ENCODE peak calls at places on chromosome 7, in seven cellular contexts. One of them, this sample, is unnamed.
A peak's percentile ranks its signal among the peaks of the same experiment; 100 is the strongest.

GRCh38 chr7:97167176-97167575 is 49.7 kb downstream of the SDHAF3 start:
- DNase-seq in HepG2: no peak
- DNase-seq in SK-N-SH: no peak
- DNase-seq in endothelial cell of umbilical vein: no peak
- DNase-seq in H9: no peak
- DNase-seq in neural progenitor cell: no peak
- DNase-seq in PC-3: no peak
- DNase-seq in this sample: no peak

GRCh38 chr7:92391071-92391470 is 56.2 kb upstream of the GATAD1 start:
- DNase-seq in HepG2: no peak
- DNase-seq in SK-N-SH: no peak
- DNase-seq in endothelial cell of umbilical vein: no peak
- DNase-seq in H9: no peak
- DNase-seq in neural progenitor cell: no peak
- DNase-seq in PC-3: no peak
- DNase-seq in this sample: no peak

GRCh38 chr7:12684186-12684585 is 3.2 kb upstream of the ARL4A start:
- DNase-seq in HepG2: no peak
- DNase-seq in SK-N-SH: no peak
- DNase-seq in endothelial cell of umbilical vein: no peak
- DNase-seq in H9: no peak
- DNase-seq in neural progenitor cell: no peak
- DNase-seq in PC-3: no peak
- DNase-seq in this sample: no peak

GRCh38 chr7:33192695-33193291 is 63.4 kb downstream of the BBS9 start:
- DNase-seq in HepG2: no peak
- DNase-seq in SK-N-SH: no peak
- DNase-seq in endothelial cell of umbilical vein: no peak
- DNase-seq in H9: no peak
- DNase-seq in neural progenitor cell: no peak
- DNase-seq in PC-3: no peak
- DNase-seq in this sample: no peak

GRCh38 chr7:132933076-132933466 is 148.8 kb downstream of the CHCHD3 start:
- DNase-seq in HepG2: no peak
- DNase-seq in SK-N-SH: no peak
- DNase-seq in endothelial cell of umbilical vein: no peak
- DNase-seq in H9: no peak
- DNase-seq in neural progenitor cell: no peak
- DNase-seq in PC-3: no peak
- DNase-seq in this sample: no peak

GRCh38 chr7:140605337-140605736 is 35.3 kb downstream of the DENND2A start:
- DNase-seq in HepG2: no peak
- DNase-seq in SK-N-SH: no peak
- DNase-seq in endothelial cell of umbilical vein: no peak
- DNase-seq in H9: peak; percentile 47
- DNase-seq in neural progenitor cell: peak; percentile 41
- DNase-seq in PC-3: peak; percentile 85
- DNase-seq in this sample: no peak

GRCh38 chr7:507623-508305 is 11.9 kb downstream of the PDGFA start:
- DNase-seq in HepG2: no peak
- DNase-seq in SK-N-SH: no peak
- DNase-seq in endothelial cell of umbilical vein: no peak
- DNase-seq in H9: no peak
- DNase-seq in neural progenitor cell: no peak
- DNase-seq in PC-3: no peak
- DNase-seq in this sample: no peak

GRCh38 chr7:2313450-2314208 is 612 bp downstream of the SNX8 start:
- DNase-seq in HepG2: no peak
- DNase-seq in SK-N-SH: no peak
- DNase-seq in endothelial cell of umbilical vein: no peak
- DNase-seq in H9: no peak
- DNase-seq in neural progenitor cell: no peak
- DNase-seq in PC-3: peak; percentile 2
- DNase-seq in this sample: peak; percentile 26

GRCh38 chr7:873367-874002 is 2.9 kb upstream of the GET4 start:
- DNase-seq in HepG2: peak; percentile 79
- DNase-seq in SK-N-SH: peak; percentile 93
- DNase-seq in endothelial cell of umbilical vein: peak; percentile 92
- DNase-seq in H9: peak; percentile 87
- DNase-seq in neural progenitor cell: peak; percentile 86
- DNase-seq in PC-3: peak; percentile 90
- DNase-seq in this sample: peak; percentile 84

GRCh38 chr7:101919363-101920115 is 102.1 kb downstream of the CUX1 start:
- DNase-seq in HepG2: no peak
- DNase-seq in SK-N-SH: no peak
- DNase-seq in endothelial cell of umbilical vein: no peak
- DNase-seq in H9: no peak
- DNase-seq in neural progenitor cell: no peak
- DNase-seq in PC-3: no peak
- DNase-seq in this sample: no peak

GRCh38 chr7:75808106-75808505 is 5.5 kb downstream of the CCL24 start:
- DNase-seq in HepG2: no peak
- DNase-seq in SK-N-SH: no peak
- DNase-seq in endothelial cell of umbilical vein: no peak
- DNase-seq in H9: no peak
- DNase-seq in neural progenitor cell: no peak
- DNase-seq in PC-3: no peak
- DNase-seq in this sample: no peak

GRCh38 chr7:105325225-105325904 is 63.4 kb downstream of the SRPK2 start:
- DNase-seq in HepG2: no peak
- DNase-seq in SK-N-SH: no peak
- DNase-seq in endothelial cell of umbilical vein: no peak
- DNase-seq in H9: no peak
- DNase-seq in neural progenitor cell: no peak
- DNase-seq in PC-3: no peak
- DNase-seq in this sample: peak; percentile 18

GRCh38 chr7:45073031-45073842 is 15.5 kb downstream of the NACAD start:
- DNase-seq in HepG2: no peak
- DNase-seq in SK-N-SH: peak; percentile 78
- DNase-seq in endothelial cell of umbilical vein: no peak
- DNase-seq in H9: no peak
- DNase-seq in neural progenitor cell: no peak
- DNase-seq in PC-3: no peak
- DNase-seq in this sample: no peak

GRCh38 chr7:143408686-143409551 is at the start of gene EPHA1:
- DNase-seq in HepG2: no peak
- DNase-seq in SK-N-SH: no peak
- DNase-seq in endothelial cell of umbilical vein: no peak
- DNase-seq in H9: peak; percentile 97
- DNase-seq in neural progenitor cell: peak; percentile 65
- DNase-seq in PC-3: peak; percentile 88
- DNase-seq in this sample: no peak

GRCh38 chr7:34759477-34760125 is 101.6 kb downstream of the NPSR1 start:
- DNase-seq in HepG2: peak; percentile 61
- DNase-seq in SK-N-SH: peak; percentile 48
- DNase-seq in endothelial cell of umbilical vein: peak; percentile 54
- DNase-seq in H9: peak; percentile 40
- DNase-seq in neural progenitor cell: peak; percentile 63
- DNase-seq in PC-3: peak; percentile 65
- DNase-seq in this sample: peak; percentile 5

GRCh38 chr7:143910473-143911248 is 8.7 kb upstream of the TCAF1 start:
- DNase-seq in HepG2: no peak
- DNase-seq in SK-N-SH: no peak
- DNase-seq in endothelial cell of umbilical vein: no peak
- DNase-seq in H9: no peak
- DNase-seq in neural progenitor cell: no peak
- DNase-seq in PC-3: no peak
- DNase-seq in this sample: no peak

GRCh38 chr7:94602181-94602580 is 53.8 kb downstream of the SGCE start:
- DNase-seq in HepG2: no peak
- DNase-seq in SK-N-SH: no peak
- DNase-seq in endothelial cell of umbilical vein: peak; percentile 30
- DNase-seq in H9: no peak
- DNase-seq in neural progenitor cell: no peak
- DNase-seq in PC-3: no peak
- DNase-seq in this sample: no peak

GRCh38 chr7:24827027-24827426 is 69.8 kb upstream of the GSDME start:
- DNase-seq in HepG2: no peak
- DNase-seq in SK-N-SH: no peak
- DNase-seq in endothelial cell of umbilical vein: no peak
- DNase-seq in H9: no peak
- DNase-seq in neural progenitor cell: no peak
- DNase-seq in PC-3: peak; percentile 8
- DNase-seq in this sample: no peak

GRCh38 chr7:19522486-19522885 is 186.4 kb downstream of the POLR1F start:
- DNase-seq in HepG2: no peak
- DNase-seq in SK-N-SH: no peak
- DNase-seq in endothelial cell of umbilical vein: no peak
- DNase-seq in H9: no peak
- DNase-seq in neural progenitor cell: no peak
- DNase-seq in PC-3: peak; percentile 74
- DNase-seq in this sample: no peak

DNA sequence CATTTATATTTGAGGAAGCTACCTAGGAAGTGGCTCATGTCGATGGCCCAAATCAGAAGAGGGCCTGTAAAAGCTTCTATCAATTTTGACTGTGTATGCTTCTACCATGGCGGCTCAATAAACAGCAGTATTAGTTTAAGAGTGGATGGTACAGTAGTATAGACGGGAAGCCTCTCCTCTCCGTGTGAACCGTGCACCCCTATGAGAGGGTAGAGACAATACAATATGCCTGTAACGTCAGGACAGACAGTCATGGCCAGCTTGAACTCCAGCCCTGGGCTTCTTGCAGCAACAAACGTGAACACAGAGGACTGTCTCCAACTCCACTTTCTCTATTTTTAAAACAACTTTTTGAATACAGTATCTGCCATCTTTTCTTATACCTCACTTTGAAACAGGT is 7.7 kb downstream of the IKZF1 start:
- DNase-seq in HepG2: no peak
- DNase-seq in SK-N-SH: no peak
- DNase-seq in endothelial cell of umbilical vein: no peak
- DNase-seq in H9: no peak
- DNase-seq in neural progenitor cell: no peak
- DNase-seq in PC-3: no peak
- DNase-seq in this sample: peak; percentile 54
- H3K4me2 ChIP-seq in HepG2: no peak overlapping the region
- H3K4me2 ChIP-seq in SK-N-SH: no peak overlapping the region
- H3K4me2 ChIP-seq in endothelial cell of umbilical vein: no peak overlapping the region
- H3K4me2 ChIP-seq in H9: no peak overlapping the region
- H3K4me2 ChIP-seq in neural progenitor cell: no peak overlapping the region
- H3K4me2 ChIP-seq in PC-3: no peak overlapping the region
- H3K4me2 ChIP-seq in this sample: peak overlapping the region; percentile 99

DNA sequence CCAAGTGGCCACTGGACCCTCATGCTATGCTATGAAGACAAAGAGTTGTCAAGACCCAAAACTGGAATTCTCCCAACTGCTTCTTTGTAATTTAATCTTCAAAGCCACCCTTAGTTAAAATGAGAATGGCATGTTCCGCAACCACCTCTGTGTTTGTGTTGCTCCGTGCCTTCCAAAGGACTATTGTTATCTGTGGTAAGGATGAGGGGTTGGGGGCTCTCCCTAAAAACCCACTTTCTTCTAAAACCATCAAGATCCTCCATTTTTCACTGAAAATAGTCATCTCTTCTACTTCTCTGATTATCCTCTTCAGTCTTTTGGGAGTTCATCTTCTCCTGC is 222.1 kb upstream of the AOAH start:
- DNase-seq in HepG2: no peak
- DNase-seq in SK-N-SH: no peak
- DNase-seq in endothelial cell of umbilical vein: no peak
- DNase-seq in H9: no peak
- DNase-seq in neural progenitor cell: no peak
- DNase-seq in PC-3: no peak
- DNase-seq in this sample: no peak
- H3K4me2 ChIP-seq in HepG2: peak overlapping the region; percentile 63
- H3K4me2 ChIP-seq in SK-N-SH: no peak overlapping the region
- H3K4me2 ChIP-seq in endothelial cell of umbilical vein: no peak overlapping the region
- H3K4me2 ChIP-seq in H9: no peak overlapping the region
- H3K4me2 ChIP-seq in neural progenitor cell: no peak overlapping the region
- H3K4me2 ChIP-seq in PC-3: no peak overlapping the region
- H3K4me2 ChIP-seq in this sample: no peak overlapping the region

GRCh38 chr7:93578762-93579161 is 4.2 kb upstream of the CALCR start:
- DNase-seq in HepG2: peak; percentile 28
- DNase-seq in SK-N-SH: no peak
- DNase-seq in endothelial cell of umbilical vein: no peak
- DNase-seq in H9: no peak
- DNase-seq in neural progenitor cell: no peak
- DNase-seq in PC-3: no peak
- DNase-seq in this sample: no peak

GRCh38 chr7:93575555-93576397 is 1.3 kb upstream of the CALCR start:
- DNase-seq in HepG2: no peak
- DNase-seq in SK-N-SH: peak; percentile 50
- DNase-seq in endothelial cell of umbilical vein: no peak
- DNase-seq in H9: peak; percentile 42
- DNase-seq in neural progenitor cell: peak; percentile 44
- DNase-seq in PC-3: no peak
- DNase-seq in this sample: no peak

GRCh38 chr7:93569189-93569588 is 5.3 kb downstream of the CALCR start:
- DNase-seq in HepG2: no peak
- DNase-seq in SK-N-SH: no peak
- DNase-seq in endothelial cell of umbilical vein: no peak
- DNase-seq in H9: no peak
- DNase-seq in neural progenitor cell: no peak
- DNase-seq in PC-3: no peak
- DNase-seq in this sample: no peak

GRCh38 chr7:93574269-93574645 is 267 bp downstream of the CALCR start:
- DNase-seq in HepG2: no peak
- DNase-seq in SK-N-SH: peak; percentile 48
- DNase-seq in endothelial cell of umbilical vein: no peak
- DNase-seq in H9: peak; percentile 46
- DNase-seq in neural progenitor cell: peak; percentile 51
- DNase-seq in PC-3: no peak
- DNase-seq in this sample: no peak

GRCh38 chr7:93574646-93575554 is at the start of gene CALCR:
- DNase-seq in HepG2: no peak
- DNase-seq in SK-N-SH: peak; percentile 71
- DNase-seq in endothelial cell of umbilical vein: no peak
- DNase-seq in H9: peak; percentile 70
- DNase-seq in neural progenitor cell: peak; percentile 71
- DNase-seq in PC-3: no peak
- DNase-seq in this sample: no peak
- H3K4me2 ChIP-seq in HepG2: no peak within 1 kb of the TSS
- H3K4me2 ChIP-seq in SK-N-SH: peak within 1 kb of the TSS; percentile 50
- H3K4me2 ChIP-seq in endothelial cell of umbilical vein: no peak within 1 kb of the TSS
- H3K4me2 ChIP-seq in H9: peak within 1 kb of the TSS; percentile 83
- H3K4me2 ChIP-seq in neural progenitor cell: peak within 1 kb of the TSS; percentile 81
- H3K4me2 ChIP-seq in PC-3: no peak within 1 kb of the TSS
- H3K4me2 ChIP-seq in this sample: no peak within 1 kb of the TSS

DNA sequence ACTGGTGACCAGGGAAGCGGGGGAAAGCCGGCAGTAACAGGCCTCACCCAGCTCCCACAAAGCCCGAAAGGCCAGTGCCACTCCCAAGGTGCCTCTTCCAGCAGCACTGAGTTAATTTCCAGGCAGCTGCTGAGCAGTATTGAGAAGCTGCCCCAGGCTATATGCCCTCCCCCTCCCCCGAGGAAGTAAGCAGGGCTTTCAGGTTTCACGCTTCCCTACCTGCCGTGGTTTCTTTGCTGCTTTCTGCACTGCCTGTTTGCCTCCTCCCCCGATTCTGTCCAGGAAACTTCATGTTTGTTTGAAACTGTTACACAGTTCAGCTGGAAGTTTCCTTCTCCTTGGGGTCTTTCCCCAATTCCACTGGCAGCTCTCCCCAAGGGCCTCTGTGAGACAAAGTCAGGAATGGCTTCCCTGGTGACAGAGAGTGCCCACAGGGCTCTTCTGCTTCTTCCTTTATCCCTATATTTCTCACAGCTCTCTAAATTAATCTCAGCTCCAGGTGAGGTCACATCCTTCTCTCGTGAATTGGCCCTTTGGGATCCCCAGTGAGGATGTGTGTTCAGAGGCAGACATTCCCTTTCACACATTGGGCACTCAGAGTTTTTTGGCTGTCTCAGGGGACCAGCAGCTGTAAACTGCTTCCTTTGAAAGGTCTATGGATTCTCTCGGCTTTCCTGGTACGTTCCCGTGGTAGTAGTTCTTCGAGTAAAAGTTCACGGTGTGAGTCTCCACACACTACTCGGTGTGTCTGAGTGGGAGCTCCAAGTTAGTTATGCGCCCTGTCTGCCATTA is 19.4 kb downstream of the C1GALT1 start:
- DNase-seq in HepG2: no peak
- DNase-seq in SK-N-SH: no peak
- DNase-seq in endothelial cell of umbilical vein: no peak
- DNase-seq in H9: peak; percentile 77
- DNase-seq in neural progenitor cell: peak; percentile 42
- DNase-seq in PC-3: peak; percentile 76
- DNase-seq in this sample: peak; percentile 74
- H3K4me2 ChIP-seq in HepG2: peak overlapping the region; percentile 14
- H3K4me2 ChIP-seq in SK-N-SH: no peak overlapping the region
- H3K4me2 ChIP-seq in endothelial cell of umbilical vein: no peak overlapping the region
- H3K4me2 ChIP-seq in H9: peak overlapping the region; percentile 31
- H3K4me2 ChIP-seq in neural progenitor cell: peak overlapping the region; percentile 49
- H3K4me2 ChIP-seq in PC-3: peak overlapping the region; percentile 70
- H3K4me2 ChIP-seq in this sample: peak overlapping the region; percentile 56